ENCODE peak calls at places on chromosomes 12 and 14, in nine cellular contexts. A, S, F, Z, U, Q, R, E and G are unnamed samples.

GRCh38 chr12:43306066-43306465 is 245.9 kb downstream of the ADAMTS20 start:
- DNase-seq in U (no peak), R (no peak), Z (no peak), A (peak), E (peak), Q (peak), F (no peak), S (no peak), G (no peak)

GRCh38 chr12:107330901-107331431 is 237.6 kb upstream of the CRY1 start:
- DNase-seq in E (no peak), R (no peak), A (no peak), U (no peak), S (no peak), Z (no peak), Q (no peak), F (no peak), G (no peak)

GRCh38 chr12:4032906-4033628 is 159.9 kb upstream of the PARP11 start:
- DNase-seq in F (no peak), E (peak), U (no peak), R (no peak), Z (no peak), Q (no peak), A (peak), S (no peak), G (no peak)

GRCh38 chr12:55637467-55637866 is 775 bp downstream of the OR10P1 start:
- DNase-seq in A (no peak), R (no peak), Q (no peak), U (no peak), F (no peak), S (no peak), Z (no peak), E (no peak), G (no peak)

GRCh38 chr14:50257728-50258127 is 26.4 kb upstream of the SOS2 start:
- DNase-seq in Q (no peak), R (no peak), U (no peak), Z (no peak), F (no peak), E (no peak), S (no peak), A (no peak), G (no peak)

GRCh38 chr12:130031571-130032189 is 127.9 kb upstream of the TMEM132D start:
- DNase-seq in Q (no peak), S (peak), E (peak), A (no peak), R (no peak), F (peak), Z (no peak), U (no peak), G (peak)

GRCh38 chr14:104664588-104664987 is 24.8 kb upstream of the INF2 start:
- DNase-seq in U (no peak), S (no peak), Z (no peak), Q (no peak), F (no peak), E (no peak), A (no peak), R (no peak), G (no peak)

GRCh38 chr14:99684356-99684952 is 356 bp downstream of the CYP46A1 start:
- DNase-seq in U (no peak), Q (no peak), Z (peak), S (no peak), A (no peak), R (no peak), F (no peak), E (no peak), G (no peak)

GRCh38 chr14:95348395-95349080 is 28.8 kb upstream of the CLMN start:
- DNase-seq in R (no peak), S (no peak), Z (no peak), Q (no peak), A (no peak), U (peak), F (no peak), E (no peak), G (no peak)

GRCh38 chr12:128823216-128823915 is 392 bp downstream of the SLC15A4 start:
- DNase-seq in U (no peak), F (peak), Q (no peak), Z (peak), S (peak), A (peak), E (peak), R (no peak), G (no peak)

GRCh38 chr12:132771126-132771838 is 9.7 kb upstream of the ANKLE2 start:
- DNase-seq in Q (no peak), F (no peak), Z (no peak), S (no peak), E (peak), A (no peak), R (no peak), U (no peak), G (no peak)

GRCh38 chr12:6532927-6533652 is 1.2 kb upstream of the GAPDH start:
- DNase-seq in R (no peak), Q (no peak), F (peak), U (peak), E (peak), S (peak), Z (peak), A (peak), G (no peak)

GRCh38 chr12:63208956-63209355 is 58.0 kb upstream of the AVPR1A start:
- DNase-seq in F (no peak), E (no peak), U (no peak), S (no peak), R (no peak), A (no peak), Z (no peak), Q (no peak), G (no peak)
- TF ChIP-seq CTCF in F (no peak), E (no peak), U (no peak), S (no peak), R (no peak), A (no peak), Z (no peak), Q (no peak), G (no peak)

DNA sequence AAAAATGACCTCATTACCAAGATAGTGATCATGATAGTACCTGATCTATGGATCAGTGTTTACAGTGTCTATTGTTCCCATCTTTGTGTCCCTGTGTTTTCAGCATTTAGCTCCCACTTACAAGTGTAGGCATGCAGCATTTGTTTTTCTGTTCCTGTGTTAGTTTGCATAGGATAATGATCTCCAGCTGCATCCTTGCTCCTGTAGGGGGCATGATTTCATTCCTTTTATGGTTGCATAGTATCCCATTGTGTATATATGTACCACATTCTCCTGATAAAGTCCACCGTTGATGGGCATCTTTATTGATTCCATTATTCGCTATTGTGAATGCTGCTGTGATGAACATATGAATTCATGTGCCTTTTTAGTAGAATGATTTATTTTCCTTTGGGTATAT is 215.4 kb upstream of the NAV3 start:
- DNase-seq in E (no peak), A (no peak), R (no peak), Q (no peak), F (no peak), S (no peak), Z (no peak), U (no peak), G (no peak)
- TF ChIP-seq CTCF in E (peak), A (peak), R (no peak), Q (peak), F (peak), S (no peak), Z (no peak), U (no peak), G (no peak)

GRCh38 chr12:66030217-66030781 is 100.3 kb downstream of the LLPH start:
- DNase-seq in Z (no peak), S (no peak), A (no peak), F (no peak), E (no peak), Q (no peak), R (no peak), U (no peak), G (no peak)

GRCh38 chr12:66036317-66036716 is 94.2 kb downstream of the LLPH start:
- DNase-seq in R (no peak), Q (peak), S (peak), U (peak), F (no peak), E (peak), A (peak), Z (no peak), G (no peak)

GRCh38 chr12:66032739-66033138 is 97.8 kb downstream of the LLPH start:
- DNase-seq in S (no peak), Z (no peak), U (no peak), F (no peak), Q (no peak), R (no peak), A (no peak), E (no peak), G (no peak)

DNA sequence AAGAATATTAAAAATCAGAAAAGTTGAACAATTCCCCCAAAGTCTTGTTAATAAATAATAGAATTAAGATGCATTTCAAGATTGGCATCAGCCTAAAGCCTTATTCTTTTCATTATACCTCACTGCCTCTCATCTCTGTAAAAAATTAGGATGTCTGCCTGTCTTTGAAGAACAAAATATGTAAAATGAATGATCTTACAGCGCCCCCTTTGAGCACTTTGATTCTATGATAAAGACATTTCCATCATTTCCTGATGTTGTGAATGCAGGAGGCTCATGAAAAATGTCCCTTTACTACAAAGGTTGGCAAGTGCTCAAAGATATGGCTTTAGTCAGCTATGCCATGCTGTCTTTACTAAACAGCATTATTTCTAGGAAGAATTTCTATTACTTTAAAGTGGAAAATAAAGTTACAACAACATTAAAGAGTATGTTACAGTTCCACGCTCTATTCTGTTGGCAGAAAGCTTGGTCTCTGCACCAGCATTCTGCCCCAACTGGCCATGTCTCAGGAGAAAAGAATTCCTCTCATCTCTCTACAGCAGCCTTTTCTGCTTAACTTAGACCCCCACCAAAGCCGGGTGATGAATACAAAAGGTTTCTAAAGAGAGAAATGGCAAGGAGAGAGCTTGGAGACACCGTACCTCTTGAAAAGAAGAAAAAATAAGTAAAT is 95.1 kb downstream of the LLPH start:
- DNase-seq in U (no peak), R (no peak), A (peak), F (peak), Z (no peak), Q (no peak), E (peak), S (no peak), G (no peak)
- TF ChIP-seq CTCF in U (peak), R (no peak), A (peak), F (peak), Z (no peak), Q (peak), E (peak), S (peak), G (peak)

DNA sequence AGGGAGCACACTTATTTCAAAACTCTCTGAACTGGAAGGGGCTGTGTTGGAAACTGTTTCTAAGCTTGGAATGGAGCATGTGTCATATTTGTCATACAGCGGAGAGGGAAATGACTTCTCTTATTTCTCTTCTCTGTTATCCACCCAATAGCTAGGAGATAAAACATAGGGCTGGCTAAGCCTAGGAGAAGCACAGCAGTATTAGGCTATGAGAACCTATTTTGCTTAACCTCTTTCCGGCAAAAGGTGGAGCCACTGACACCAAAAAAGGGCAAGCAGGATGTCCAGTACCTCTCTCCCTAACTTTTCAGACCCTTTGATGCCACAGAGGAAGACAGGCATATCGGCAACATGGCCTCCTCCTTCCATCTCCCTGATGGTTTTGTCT is 148.3 kb downstream of the CRADD start:
- DNase-seq in A (no peak), R (no peak), S (no peak), Z (no peak), F (no peak), E (no peak), U (no peak), Q (no peak), G (no peak)
- TF ChIP-seq CTCF in A (no peak), R (no peak), S (no peak), Z (no peak), F (no peak), E (no peak), U (no peak), Q (no peak), G (no peak)

DNA sequence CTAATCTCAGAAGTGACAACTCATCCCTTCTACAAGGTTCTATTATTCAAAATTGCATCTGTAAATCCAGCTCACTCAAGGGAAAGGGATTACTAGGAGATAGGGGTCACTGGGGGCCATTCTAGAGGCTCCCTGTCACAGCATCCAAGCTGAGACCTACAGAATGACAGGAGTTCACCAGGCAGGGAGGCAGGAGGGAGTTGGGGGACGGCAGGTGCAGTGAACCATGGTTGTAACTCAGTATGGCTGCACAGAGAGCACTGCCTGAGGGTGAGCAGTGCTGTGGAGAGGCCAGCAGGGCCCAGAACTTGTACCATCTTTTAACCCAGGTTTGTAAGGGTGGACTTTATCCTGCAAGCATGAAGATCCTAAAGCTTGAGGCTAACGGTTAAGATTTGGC is 37.9 kb upstream of the SINHCAF start:
- DNase-seq in Q (no peak), S (no peak), Z (no peak), F (no peak), A (no peak), E (no peak), U (no peak), R (no peak), G (no peak)
- TF ChIP-seq CTCF in Q (no peak), S (no peak), Z (no peak), F (no peak), A (no peak), E (no peak), U (no peak), R (no peak), G (no peak)

GRCh38 chr12:12611512-12612306 is at the start of gene CREBL2:
- DNase-seq in F (peak), S (peak), Q (peak), Z (peak), U (peak), R (peak), A (peak), E (peak), G (peak)

GRCh38 chr12:12610711-12611110 is 965 bp upstream of the CREBL2 start:
- DNase-seq in Z (no peak), S (no peak), A (no peak), E (no peak), F (no peak), R (no peak), U (no peak), Q (no peak), G (no peak)

GRCh38 chr12:12609692-12610091 is 2.0 kb upstream of the CREBL2 start:
- DNase-seq in Z (no peak), S (no peak), U (no peak), R (no peak), Q (no peak), A (no peak), E (no peak), F (no peak), G (no peak)

GRCh38 chr12:12606793-12607589 is 4.7 kb upstream of the CREBL2 start:
- DNase-seq in F (no peak), U (no peak), R (no peak), S (no peak), Q (peak), A (peak), E (peak), Z (no peak), G (no peak)

GRCh38 chr12:12608557-12608957 is 3.1 kb upstream of the CREBL2 start:
- DNase-seq in E (no peak), Q (no peak), R (no peak), Z (no peak), U (no peak), F (no peak), S (no peak), A (no peak), G (no peak)
- TF ChIP-seq CTCF in E (no peak), Q (no peak), R (no peak), Z (no peak), U (no peak), F (no peak), S (no peak), A (no peak), G (no peak)

GRCh38 chr12:67704071-67704470 is 55.5 kb downstream of the DYRK2 start:
- DNase-seq in S (no peak), U (no peak), R (no peak), E (no peak), Q (no peak), F (no peak), A (no peak), Z (no peak), G (no peak)

GRCh38 chr12:67705394-67706370 is 57.1 kb downstream of the DYRK2 start:
- DNase-seq in S (no peak), Q (peak), R (no peak), U (no peak), A (peak), F (no peak), E (peak), Z (no peak), G (no peak)

GRCh38 chr12:67701121-67701520 is 52.6 kb downstream of the DYRK2 start:
- DNase-seq in F (no peak), S (no peak), U (no peak), Q (no peak), A (peak), Z (no peak), E (no peak), R (no peak), G (no peak)

GRCh38 chr12:67698711-67699603 is 50.4 kb downstream of the DYRK2 start:
- DNase-seq in R (no peak), F (no peak), U (no peak), Z (no peak), Q (no peak), E (peak), A (peak), S (no peak), G (no peak)

GRCh38 chr12:67702136-67702535 is 53.6 kb downstream of the DYRK2 start:
- DNase-seq in F (no peak), U (no peak), Z (no peak), R (no peak), S (no peak), A (no peak), E (no peak), Q (no peak), G (no peak)
- TF ChIP-seq CTCF in F (no peak), U (no peak), Z (no peak), R (no peak), S (no peak), A (no peak), E (no peak), Q (no peak), G (no peak)

GRCh38 chr12:48159976-48160525 is 2.7 kb upstream of the ASB8 start:
- DNase-seq in F (no peak), Z (no peak), E (peak), A (peak), S (no peak), Q (no peak), R (no peak), U (no peak), G (no peak)

GRCh38 chr12:48160807-48161206 is 3.5 kb upstream of the ASB8 start:
- DNase-seq in Q (no peak), Z (no peak), R (no peak), A (peak), E (peak), S (no peak), F (no peak), U (no peak), G (no peak)

GRCh38 chr12:48157889-48158370 is 615 bp upstream of the ASB8 start:
- DNase-seq in F (no peak), S (no peak), Z (no peak), Q (no peak), U (no peak), A (no peak), E (no peak), R (no peak), G (no peak)

GRCh38 chr12:48156648-48157015 is 683 bp downstream of the ASB8 start:
- DNase-seq in E (no peak), S (no peak), Q (no peak), Z (no peak), U (no peak), A (no peak), F (no peak), R (no peak), G (no peak)

GRCh38 chr12:48157016-48157888 is at the start of gene ASB8:
- DNase-seq in E (peak), U (peak), R (peak), F (peak), Q (peak), S (peak), Z (peak), A (peak), G (peak)
- TF ChIP-seq CTCF in E (peak), U (peak), R (peak), F (peak), Q (peak), S (peak), Z (no peak), A (peak), G (peak)

DNA sequence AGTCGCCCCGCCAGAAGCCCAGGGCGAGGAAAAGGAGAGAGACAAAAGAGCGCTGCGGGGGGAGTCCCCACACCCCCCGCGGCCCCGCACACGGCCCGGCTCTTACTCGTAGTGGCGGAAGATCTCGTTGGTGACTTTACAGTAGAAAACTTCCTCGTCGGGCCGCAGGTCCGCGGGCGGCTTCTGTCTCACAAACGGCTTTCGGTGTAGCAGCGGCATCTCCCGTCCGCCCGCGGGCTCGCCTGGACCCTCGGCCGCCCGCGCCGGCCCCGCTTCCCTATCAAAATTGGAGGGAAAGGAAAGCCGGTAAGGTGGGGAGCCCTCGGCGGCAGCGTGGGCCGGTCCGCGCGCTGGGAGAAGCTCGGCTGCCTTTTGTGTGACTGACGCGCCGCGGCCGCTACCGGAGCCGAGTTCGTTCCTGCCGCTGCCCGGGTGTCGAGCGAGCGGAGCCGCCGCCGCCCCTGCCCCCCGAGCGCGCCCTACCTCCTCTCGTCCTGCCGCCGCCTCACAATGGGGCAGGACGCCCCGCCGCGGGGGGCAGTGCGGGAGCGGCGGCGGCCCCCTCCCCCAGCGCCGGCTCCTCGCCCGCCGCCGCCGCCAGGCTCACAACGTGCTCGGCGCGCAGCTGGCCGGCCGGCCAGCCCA is 652 bp downstream of the BAZ1A start:
- DNase-seq in S (peak), R (peak), F (peak), E (peak), A (peak), Z (peak), Q (no peak), U (peak), G (peak)
- TF ChIP-seq CTCF in S (no peak), R (no peak), F (peak), E (no peak), A (no peak), Z (no peak), Q (peak), U (peak), G (no peak)

GRCh38 chr12:52253391-52254179 is 20.5 kb downstream of the KRT7 start:
- DNase-seq in R (no peak), U (no peak), Q (no peak), E (no peak), S (no peak), Z (peak), F (no peak), A (no peak), G (no peak)

GRCh38 chr12:52249511-52250047 is 16.5 kb downstream of the KRT7 start:
- DNase-seq in U (peak), Q (no peak), Z (peak), S (no peak), A (no peak), R (no peak), F (no peak), E (no peak), G (no peak)

GRCh38 chr12:52252728-52253328 is 19.8 kb downstream of the KRT7 start:
- DNase-seq in E (no peak), U (no peak), R (no peak), Z (peak), S (no peak), Q (no peak), F (no peak), A (no peak), G (no peak)

GRCh38 chr12:52250048-52250990 is 17.3 kb downstream of the KRT7 start:
- DNase-seq in A (no peak), F (peak), S (no peak), R (no peak), U (peak), Z (peak), Q (no peak), E (no peak), G (no peak)

GRCh38 chr12:52251367-52252055 is 18.5 kb downstream of the KRT7 start:
- DNase-seq in U (peak), R (no peak), F (no peak), E (no peak), S (no peak), Q (no peak), A (no peak), Z (peak), G (no peak)
- TF ChIP-seq CTCF in U (no peak), R (no peak), F (no peak), E (no peak), S (no peak), Q (no peak), A (no peak), Z (no peak), G (no peak)